ENCODE peak calls at places on chromosomes 5 and 9, in five cellular contexts. One of them, this sample, is unnamed.
A peak's percentile ranks its signal among the peaks of the same experiment; 100 is the strongest.

GRCh38 chr5:115349001-115349817 is 52.8 kb upstream of the CCDC112 start:
- DNase-seq in tibial artery: peak; percentile 37
- DNase-seq in endothelial cell: no peak
- DNase-seq in HEK293T: no peak
- DNase-seq in HFFc6: peak; percentile 84
- DNase-seq in this sample: peak; percentile 80

GRCh38 chr5:140112685-140113179 is 1.2 kb upstream of the PURA start:
- DNase-seq in HEK293T: no peak
- DNase-seq in tibial artery: no peak
- DNase-seq in endothelial cell: peak; percentile 7
- DNase-seq in HFFc6: peak; percentile 37
- DNase-seq in this sample: peak; percentile 54

GRCh38 chr9:137007816-137008270 is 11.5 kb upstream of the CLIC3 start:
- DNase-seq in HEK293T: no peak
- DNase-seq in tibial artery: no peak
- DNase-seq in HFFc6: no peak
- DNase-seq in endothelial cell: no peak
- DNase-seq in this sample: no peak

GRCh38 chr5:68456756-68457217 is 241.2 kb downstream of the PIK3R1 start:
- DNase-seq in HFFc6: peak; percentile 39
- DNase-seq in HEK293T: peak; percentile 29
- DNase-seq in tibial artery: no peak
- DNase-seq in endothelial cell: no peak
- DNase-seq in this sample: peak; percentile 67

GRCh38 chr5:36876965-36877666 is 547 bp downstream of the NIPBL start:
- DNase-seq in tibial artery: peak; percentile 52
- DNase-seq in HEK293T: peak; percentile 23
- DNase-seq in endothelial cell: peak; percentile 64
- DNase-seq in HFFc6: peak; percentile 45
- DNase-seq in this sample: peak; percentile 41

GRCh38 chr9:132507670-132508469 is 74.5 kb upstream of the BARHL1 start:
- DNase-seq in HEK293T: peak; percentile 88
- DNase-seq in tibial artery: peak; percentile 64
- DNase-seq in endothelial cell: peak; percentile 86
- DNase-seq in HFFc6: peak; percentile 50
- DNase-seq in this sample: peak; percentile 86

GRCh38 chr5:135102716-135103696 is 69.0 kb upstream of the PITX1 start:
- DNase-seq in HEK293T: no peak
- DNase-seq in HFFc6: no peak
- DNase-seq in endothelial cell: no peak
- DNase-seq in tibial artery: no peak
- DNase-seq in this sample: no peak

GRCh38 chr9:134411451-134412297 is 85.4 kb downstream of the RXRA start:
- DNase-seq in HEK293T: no peak
- DNase-seq in tibial artery: no peak
- DNase-seq in endothelial cell: no peak
- DNase-seq in HFFc6: no peak
- DNase-seq in this sample: peak; percentile 36

GRCh38 chr9:89489548-89490527 is 8.1 kb downstream of the SEMA4D start:
- DNase-seq in HEK293T: no peak
- DNase-seq in tibial artery: no peak
- DNase-seq in endothelial cell: no peak
- DNase-seq in HFFc6: no peak
- DNase-seq in this sample: no peak